ENCODE peak calls at places on chromosomes 13 and 19, in ten cellular contexts. O is heart right ventricle; H is IMR-90; A is heart left ventricle; M is type B pancreatic cell; G is transverse colon; T is endothelial cell of umbilical vein; R is fibroblast of mammary gland; W is CD8-positive, alpha-beta T cell; E is astrocyte of the cerebellum. S is an unnamed sample.

GRCh38 chr13:52450012-52450792 is at the start of gene VPS36:
- DNase-seq in O (peak), H (peak), A (peak), M (peak), G (peak), T (peak), R (peak), W (peak), E (peak), S (peak)

GRCh38 chr13:105914637-105915036 is 620.8 kb downstream of the EFNB2 start:
- DNase-seq in O (no peak), H (peak), A (no peak), M (no peak), G (no peak), T (no peak), R (peak), W (no peak), E (peak), S (no peak)

GRCh38 chr13:77779461-77780272 is 82.2 kb downstream of the SLAIN1 start:
- DNase-seq in O (no peak), H (peak), A (no peak), M (no peak), G (peak), T (peak), R (peak), W (no peak), E (peak), S (peak)

GRCh38 chr13:50715402-50716146 is 127.9 kb downstream of the DLEU7 start:
- DNase-seq in O (peak), H (no peak), A (peak), M (no peak), G (peak), T (no peak), R (no peak), W (no peak), E (no peak), S (peak)

GRCh38 chr19:13115936-13116281 is 631 bp downstream of the TRMT1 start:
- DNase-seq in O (no peak), H (no peak), A (no peak), M (no peak), G (no peak), T (no peak), R (peak), W (no peak), E (no peak), S (no peak)

GRCh38 chr19:11148001-11148400 is 7.6 kb downstream of the SPC24 start:
- DNase-seq in O (no peak), H (no peak), A (no peak), M (no peak), G (no peak), T (no peak), R (no peak), W (no peak), E (no peak), S (no peak)

GRCh38 chr19:54390942-54391577 is 24.2 kb upstream of the TTYH1 start:
- DNase-seq in O (no peak), H (peak), A (no peak), M (no peak), G (peak), T (peak), R (peak), W (peak), E (peak), S (peak)

GRCh38 chr19:51417107-51417806 is at the start of gene SIGLEC10:
- DNase-seq in O (peak), H (no peak), A (peak), M (no peak), G (peak), T (no peak), R (peak), W (no peak), E (no peak), S (no peak)

GRCh38 chr13:29908411-29908810 is 58.0 kb upstream of the UBL3 start:
- DNase-seq in O (peak), H (peak), A (no peak), M (no peak), G (no peak), T (no peak), R (peak), W (no peak), E (no peak), S (no peak)

GRCh38 chr13:29509999-29510586 is 85.4 kb downstream of the SLC7A1 start:
- DNase-seq in O (no peak), H (peak), A (no peak), M (no peak), G (no peak), T (no peak), R (peak), W (no peak), E (no peak), S (no peak)

GRCh38 chr19:3950871-3951861 is 18.3 kb downstream of the NMRK2 start:
- DNase-seq in O (peak), H (no peak), A (peak), M (no peak), G (no peak), T (no peak), R (no peak), W (peak), E (no peak), S (peak)

GRCh38 chr13:63636231-63636993 is 2220.8 kb upstream of the PCDH20 start:
- DNase-seq in O (no peak), H (no peak), A (no peak), M (no peak), G (no peak), T (peak), R (no peak), W (no peak), E (no peak), S (no peak)

GRCh38 chr19:10719466-10719961 is 1.6 kb downstream of the DNM2 start:
- DNase-seq in O (no peak), H (no peak), A (peak), M (no peak), G (peak), T (no peak), R (no peak), W (no peak), E (no peak), S (peak)

GRCh38 chr13:40440990-40441820 is 225.2 kb downstream of the FOXO1 start:
- DNase-seq in O (peak), H (no peak), A (peak), M (no peak), G (peak), T (peak), R (peak), W (no peak), E (peak), S (peak)

GRCh38 chr19:18833849-18834643 is 2.3 kb downstream of the UPF1 start:
- DNase-seq in O (no peak), H (no peak), A (no peak), M (no peak), G (peak), T (peak), R (peak), W (no peak), E (no peak), S (no peak)

GRCh38 chr19:31055454-31055853 is 293.8 kb downstream of the TSHZ3 start:
- DNase-seq in O (no peak), H (no peak), A (no peak), M (no peak), G (no peak), T (no peak), R (no peak), W (no peak), E (no peak), S (no peak)

GRCh38 chr19:31058676-31059075 is 290.6 kb downstream of the TSHZ3 start:
- DNase-seq in O (no peak), H (no peak), A (no peak), M (no peak), G (no peak), T (no peak), R (no peak), W (no peak), E (no peak), S (no peak)

GRCh38 chr19:31049431-31049830 is 299.8 kb downstream of the TSHZ3 start:
- DNase-seq in O (no peak), H (no peak), A (no peak), M (no peak), G (peak), T (no peak), R (no peak), W (no peak), E (no peak), S (no peak)

DNA sequence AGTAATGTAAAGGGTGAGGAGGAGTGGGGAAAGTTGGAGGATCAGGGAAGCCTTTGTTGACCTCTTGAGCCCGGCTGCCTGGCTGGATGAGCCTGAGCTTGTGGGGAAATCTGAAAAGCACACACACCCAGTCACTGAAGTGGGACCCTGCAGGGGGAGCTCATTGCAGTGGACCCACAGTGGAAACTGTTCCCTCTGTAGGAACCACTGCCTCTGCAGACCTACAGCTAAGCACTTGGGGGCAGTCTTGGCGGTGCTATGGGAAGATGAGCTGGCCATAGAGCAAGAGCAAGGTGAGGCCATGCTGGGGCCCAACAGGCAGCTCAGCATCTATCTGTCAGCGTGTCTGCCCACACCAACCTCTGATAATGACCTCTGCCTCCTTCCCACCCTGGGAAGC is 294.8 kb downstream of the TSHZ3 start:
- DNase-seq in O (no peak), H (peak), A (peak), M (no peak), G (peak), T (no peak), R (peak), W (peak), E (peak), S (peak)
- TF ChIP-seq CTCF in O (peak), H (peak), A (peak), M (peak), G (peak), T (no peak), R (peak), W (peak), E (peak), S (no peak)

DNA sequence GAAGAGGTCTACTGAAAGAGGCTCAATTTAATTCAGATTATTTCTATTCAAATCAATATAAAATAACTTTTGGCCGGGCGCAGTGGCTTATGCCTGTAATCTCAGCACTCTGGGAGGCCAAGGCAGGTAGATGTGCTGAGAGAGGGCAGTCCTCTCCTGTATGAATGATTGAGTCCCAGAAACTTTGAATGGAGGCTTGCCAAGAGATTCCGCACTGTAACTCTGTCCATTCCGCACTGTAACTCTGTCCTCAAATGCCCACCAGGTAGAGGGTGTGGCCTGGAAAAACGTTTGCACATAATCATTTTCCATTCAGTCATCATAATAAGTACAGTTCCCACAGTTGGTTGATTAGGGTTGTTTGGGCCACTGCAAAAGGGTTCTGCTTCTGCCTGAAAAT is 274.7 kb upstream of the SOX21 start:
- DNase-seq in O (no peak), H (no peak), A (no peak), M (no peak), G (no peak), T (no peak), R (peak), W (no peak), E (no peak), S (no peak)
- TF ChIP-seq CTCF in O (no peak), H (no peak), A (no peak), M (no peak), G (no peak), T (no peak), R (no peak), W (no peak), E (no peak), S (no peak)

GRCh38 chr19:29085630-29086029 is 127.3 kb downstream of the UQCRFS1 start:
- DNase-seq in O (no peak), H (no peak), A (no peak), M (no peak), G (no peak), T (no peak), R (no peak), W (no peak), E (no peak), S (no peak)

GRCh38 chr19:29086646-29087045 is 126.3 kb downstream of the UQCRFS1 start:
- DNase-seq in O (no peak), H (no peak), A (no peak), M (no peak), G (no peak), T (no peak), R (no peak), W (no peak), E (no peak), S (no peak)

GRCh38 chr19:29086182-29086581 is 126.8 kb downstream of the UQCRFS1 start:
- DNase-seq in O (no peak), H (no peak), A (no peak), M (no peak), G (no peak), T (no peak), R (no peak), W (no peak), E (no peak), S (no peak)

GRCh38 chr19:29083863-29084262 is 129.1 kb downstream of the UQCRFS1 start:
- DNase-seq in O (no peak), H (no peak), A (no peak), M (no peak), G (no peak), T (no peak), R (no peak), W (no peak), E (no peak), S (no peak)

GRCh38 chr19:29084266-29084665 is 128.7 kb downstream of the UQCRFS1 start:
- DNase-seq in O (no peak), H (no peak), A (no peak), M (no peak), G (no peak), T (no peak), R (peak), W (no peak), E (no peak), S (peak)
- TF ChIP-seq CTCF in O (peak), H (peak), A (no peak), M (peak), G (no peak), T (no peak), R (peak), W (no peak), E (no peak), S (no peak)

DNA sequence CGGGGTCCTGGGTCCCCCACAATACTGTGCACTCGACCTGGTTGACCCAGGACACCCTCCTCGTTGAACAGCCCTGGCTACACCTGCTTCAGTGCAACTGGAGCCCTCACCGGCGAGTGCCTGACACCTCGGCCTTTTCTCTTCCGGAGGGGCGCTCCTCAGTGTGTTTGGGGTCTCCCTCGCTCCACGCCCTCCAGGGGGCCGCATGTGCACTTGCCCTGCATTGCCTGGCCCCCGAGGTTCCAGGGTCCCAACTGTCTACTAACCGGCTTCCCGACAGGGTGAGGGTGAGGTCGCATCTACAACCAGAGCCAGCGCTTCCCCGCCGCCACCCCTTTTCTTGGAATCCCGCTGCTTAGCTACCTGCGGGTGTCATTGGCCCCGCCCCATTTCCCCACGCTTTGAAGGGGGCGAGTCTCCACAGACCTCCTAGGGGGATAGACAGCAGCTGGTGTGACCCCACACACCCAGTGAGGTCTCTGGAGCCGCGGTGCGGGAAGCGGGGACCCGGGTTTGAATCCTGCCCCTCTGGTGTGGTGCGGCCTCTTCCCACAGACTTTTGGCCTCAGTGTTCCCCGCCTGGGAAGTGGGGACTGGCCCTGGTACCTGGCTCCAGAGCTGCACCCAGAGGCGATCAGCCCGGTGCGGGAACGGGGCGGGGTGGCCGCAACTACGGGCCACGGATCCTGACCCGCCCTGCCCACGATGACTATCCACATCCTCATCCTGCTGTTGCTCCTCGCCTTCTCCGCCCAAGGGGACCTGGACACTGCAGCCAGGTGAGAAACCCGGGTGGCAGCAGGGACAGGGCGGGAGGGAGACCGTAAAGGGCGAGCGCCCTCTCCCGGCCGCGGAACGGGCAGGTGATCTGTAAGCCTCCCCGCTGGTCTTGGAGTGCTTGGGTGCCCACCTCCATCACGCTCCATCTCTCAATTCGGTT is at the start of gene ADM5:
- DNase-seq in O (peak), H (no peak), A (no peak), M (peak), G (peak), T (peak), R (no peak), W (peak), E (no peak), S (no peak)
- TF ChIP-seq CTCF in O (peak), H (peak), A (peak), M (peak), G (peak), T (peak), R (peak), W (no peak), E (peak), S (peak)

DNA sequence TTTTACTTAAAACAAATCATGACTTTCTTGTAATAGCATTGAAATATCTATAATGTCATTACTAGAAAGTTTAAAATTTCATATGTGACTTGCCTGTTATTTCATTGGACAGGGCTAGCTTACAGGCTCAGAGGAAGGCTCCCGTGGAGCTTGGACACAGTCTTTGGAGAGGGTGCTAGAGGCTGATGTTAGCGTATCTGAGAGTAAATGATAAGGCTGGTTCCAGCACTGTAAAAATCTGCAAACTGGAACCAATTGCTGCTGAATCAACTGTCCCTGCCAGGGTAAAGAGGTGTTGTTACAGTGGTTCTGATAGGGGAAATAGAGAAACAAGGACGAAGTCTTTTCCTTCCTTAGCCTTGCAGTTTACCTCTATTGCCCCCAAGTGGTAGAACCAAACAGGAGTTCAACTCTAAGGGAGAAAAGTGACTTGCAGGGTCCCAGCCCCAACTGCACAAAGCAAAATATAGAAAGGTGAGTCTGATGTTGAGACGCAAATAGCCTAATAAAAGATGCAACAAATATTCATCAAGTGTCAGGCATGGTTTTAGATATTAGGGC is 901.7 kb downstream of the DIAPH3 start:
- DNase-seq in O (no peak), H (peak), A (no peak), M (no peak), G (no peak), T (peak), R (no peak), W (no peak), E (no peak), S (peak)
- TF ChIP-seq CTCF in O (peak), H (peak), A (peak), M (peak), G (no peak), T (no peak), R (no peak), W (no peak), E (peak), S (peak)

GRCh38 chr19:15195381-15195964 is 5.3 kb downstream of the NOTCH3 start:
- DNase-seq in O (peak), H (peak), A (peak), M (peak), G (peak), T (no peak), R (peak), W (no peak), E (no peak), S (no peak)
- TF ChIP-seq CTCF in O (peak), H (peak), A (no peak), M (peak), G (no peak), T (no peak), R (no peak), W (no peak), E (no peak), S (no peak)

DNA sequence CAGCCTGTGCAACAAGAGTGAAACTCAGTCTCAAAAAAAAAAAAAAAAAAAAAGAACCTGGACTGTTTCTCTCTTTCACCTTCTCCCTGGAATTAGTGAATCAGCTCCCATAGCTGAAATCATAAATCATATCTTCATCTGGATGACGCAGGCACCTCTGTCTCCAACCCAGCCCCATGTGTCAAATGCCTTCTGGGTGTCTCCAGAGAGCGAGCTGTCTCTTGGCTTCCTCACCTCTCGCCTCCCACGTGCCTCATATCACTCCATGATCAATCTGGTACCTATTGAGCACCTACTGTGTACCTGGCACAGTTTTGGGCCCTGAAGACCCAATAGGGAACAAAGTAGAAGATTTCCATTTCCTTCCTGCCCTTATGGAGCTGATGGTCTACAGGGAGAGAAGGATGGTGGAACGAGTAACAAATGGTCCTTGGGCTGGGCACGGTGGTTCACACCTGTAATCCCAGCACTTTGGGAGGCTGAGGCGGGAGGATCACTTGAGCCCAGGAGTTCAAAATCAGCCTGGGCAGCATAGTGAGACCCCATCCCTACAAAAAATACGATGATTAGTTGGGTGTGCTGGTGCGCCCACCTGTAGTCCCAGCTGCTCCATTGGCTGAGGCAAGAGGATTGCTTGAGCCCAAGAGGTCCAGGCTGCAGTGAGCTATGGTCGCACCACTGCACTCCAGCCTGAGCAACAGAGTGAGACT is 2.5 kb downstream of the HSD11B1L start:
- DNase-seq in O (no peak), H (no peak), A (no peak), M (no peak), G (no peak), T (no peak), R (peak), W (no peak), E (no peak), S (no peak)
- TF ChIP-seq CTCF in O (no peak), H (no peak), A (no peak), M (no peak), G (no peak), T (no peak), R (no peak), W (no peak), E (no peak), S (no peak)

GRCh38 chr19:37329686-37330085 is 41.2 kb upstream of the ZNF527 start:
- DNase-seq in O (no peak), H (no peak), A (no peak), M (no peak), G (no peak), T (no peak), R (peak), W (no peak), E (no peak), S (no peak)
- TF ChIP-seq CTCF in O (peak), H (peak), A (no peak), M (peak), G (no peak), T (no peak), R (peak), W (no peak), E (no peak), S (no peak)

GRCh38 chr13:47588676-47589075 is 412.4 kb downstream of the SUCLA2 start:
- DNase-seq in O (no peak), H (no peak), A (no peak), M (no peak), G (no peak), T (no peak), R (no peak), W (no peak), E (no peak), S (no peak)
- TF ChIP-seq CTCF in O (no peak), H (no peak), A (no peak), M (peak), G (no peak), T (no peak), R (peak), W (no peak), E (no peak), S (no peak)